ENCODE peak calls at places on chromosomes 13 and 19, in nine cellular contexts. V, G, Y, P, C, Q, B, S and K are unnamed samples. For H3K9me3 and H3K27me3, the result is how much of the 10 kb centered on the place peaks cover.

GRCh38 chr13:83498045-83498444 is 384.2 kb downstream of the SLITRK1 start:
- DNase-seq in V (no peak), G (no peak), Y (no peak), P (no peak), C (no peak), Q (no peak), B (no peak), S (no peak), K (no peak)

GRCh38 chr13:84630486-84630885 is 748.2 kb upstream of the SLITRK1 start:
- DNase-seq in V (no peak), G (no peak), Y (no peak), P (no peak), C (no peak), Q (no peak), B (no peak), S (no peak), K (no peak)

GRCh38 chr13:68152414-68152813 is 922.3 kb upstream of the PCDH9 start:
- DNase-seq in V (no peak), G (no peak), Y (no peak), P (no peak), C (no peak), Q (no peak), B (no peak), S (no peak), K (no peak)

GRCh38 chr13:60584976-60585375 is 188.0 kb downstream of the TDRD3 start:
- DNase-seq in V (no peak), G (no peak), Y (no peak), P (no peak), C (no peak), Q (no peak), B (no peak), S (no peak), K (no peak)

GRCh38 chr13:40401911-40402776 is 264.3 kb downstream of the FOXO1 start:
- DNase-seq in V (peak), G (peak), Y (no peak), P (no peak), C (peak), Q (peak), B (peak), S (peak), K (no peak)

GRCh38 chr19:3006075-3006767 is 22.9 kb downstream of the TLE2 start:
- DNase-seq in V (no peak), G (no peak), Y (no peak), P (no peak), C (no peak), Q (no peak), B (no peak), S (no peak), K (no peak)

GRCh38 chr13:46684287-46685001 is 112.5 kb downstream of the ESD start:
- DNase-seq in V (no peak), G (no peak), Y (peak), P (no peak), C (no peak), Q (no peak), B (peak), S (no peak), K (no peak)

GRCh38 chr13:43804461-43805070 is 17.8 kb upstream of the ENOX1 start:
- DNase-seq in V (peak), G (no peak), Y (peak), P (peak), C (peak), Q (no peak), B (peak), S (no peak), K (no peak)

GRCh38 chr13:99977912-99978780 is 3.4 kb upstream of the ZIC2 start:
- DNase-seq in V (no peak), G (no peak), Y (no peak), P (no peak), C (no peak), Q (no peak), B (no peak), S (no peak), K (no peak)

GRCh38 chr19:13430790-13431582 is 75.3 kb downstream of the CACNA1A start:
- DNase-seq in V (peak), G (no peak), Y (peak), P (peak), C (peak), Q (peak), B (peak), S (no peak), K (peak)

GRCh38 chr13:46520188-46520587 is 32.8 kb upstream of the LRCH1 start:
- DNase-seq in V (no peak), G (no peak), Y (no peak), P (no peak), C (no peak), Q (no peak), B (peak), S (no peak), K (no peak)

GRCh38 chr19:15467734-15468214 is 3.4 kb upstream of the RASAL3 start:
- DNase-seq in V (no peak), G (no peak), Y (no peak), P (no peak), C (no peak), Q (no peak), B (no peak), S (no peak), K (no peak)

GRCh38 chr13:23956106-23956505 is 58.8 kb upstream of the C1QTNF9B start:
- DNase-seq in V (peak), G (no peak), Y (no peak), P (no peak), C (no peak), Q (no peak), B (no peak), S (no peak), K (no peak)

GRCh38 chr13:46531953-46532352 is 21.0 kb upstream of the LRCH1 start:
- DNase-seq in V (no peak), G (no peak), Y (no peak), P (no peak), C (no peak), Q (no peak), B (no peak), S (no peak), K (no peak)

GRCh38 chr13:111879719-111880118 is 187.2 kb upstream of the SOX1 start:
- DNase-seq in V (no peak), G (no peak), Y (no peak), P (no peak), C (no peak), Q (no peak), B (no peak), S (no peak), K (no peak)

GRCh38 chr13:23901365-23901764 is 4.1 kb upstream of the C1QTNF9B start:
- DNase-seq in V (peak), G (no peak), Y (no peak), P (no peak), C (no peak), Q (no peak), B (peak), S (no peak), K (no peak)

DNA sequence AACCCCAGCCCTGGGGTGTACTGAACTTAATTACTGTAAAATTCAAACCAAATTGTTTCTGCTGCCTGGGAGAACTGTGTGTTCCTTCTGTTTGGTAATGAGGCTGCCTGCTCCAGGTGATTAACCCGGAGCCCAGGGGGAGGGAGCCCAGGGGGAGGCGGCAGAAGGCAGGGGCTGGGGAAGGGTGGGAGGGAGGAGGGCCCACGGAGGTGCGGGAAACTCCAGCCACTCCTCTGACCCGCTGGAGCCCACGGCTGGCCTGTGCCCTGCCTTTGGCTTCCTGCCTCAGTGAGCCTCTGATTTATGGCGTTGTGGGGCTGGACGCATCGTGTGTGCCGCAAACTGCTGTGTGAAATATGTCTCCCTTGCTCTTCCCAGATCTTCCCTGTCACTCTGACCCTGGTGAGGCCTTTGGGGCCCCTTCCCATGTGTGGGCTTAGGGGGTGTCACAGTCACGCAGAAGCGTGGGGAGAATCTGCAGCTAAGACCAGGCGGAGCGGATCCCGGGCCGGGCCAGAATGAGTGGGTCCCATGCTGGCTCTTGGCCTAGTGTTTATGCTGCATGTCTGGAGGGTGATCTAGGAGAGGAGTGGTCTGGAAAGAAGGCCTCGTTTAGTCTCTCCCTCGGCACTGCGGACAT is 122.8 kb downstream of the KDM4B start:
- DNase-seq in V (no peak), G (peak), Y (no peak), P (no peak), C (no peak), Q (peak), B (no peak), S (no peak), K (no peak)
- H3K4me3 ChIP-seq in V (no peak), G (no peak), Y (no peak), P (no peak), C (no peak), Q (no peak), B (no peak), S (peak), K (no peak)

DNA sequence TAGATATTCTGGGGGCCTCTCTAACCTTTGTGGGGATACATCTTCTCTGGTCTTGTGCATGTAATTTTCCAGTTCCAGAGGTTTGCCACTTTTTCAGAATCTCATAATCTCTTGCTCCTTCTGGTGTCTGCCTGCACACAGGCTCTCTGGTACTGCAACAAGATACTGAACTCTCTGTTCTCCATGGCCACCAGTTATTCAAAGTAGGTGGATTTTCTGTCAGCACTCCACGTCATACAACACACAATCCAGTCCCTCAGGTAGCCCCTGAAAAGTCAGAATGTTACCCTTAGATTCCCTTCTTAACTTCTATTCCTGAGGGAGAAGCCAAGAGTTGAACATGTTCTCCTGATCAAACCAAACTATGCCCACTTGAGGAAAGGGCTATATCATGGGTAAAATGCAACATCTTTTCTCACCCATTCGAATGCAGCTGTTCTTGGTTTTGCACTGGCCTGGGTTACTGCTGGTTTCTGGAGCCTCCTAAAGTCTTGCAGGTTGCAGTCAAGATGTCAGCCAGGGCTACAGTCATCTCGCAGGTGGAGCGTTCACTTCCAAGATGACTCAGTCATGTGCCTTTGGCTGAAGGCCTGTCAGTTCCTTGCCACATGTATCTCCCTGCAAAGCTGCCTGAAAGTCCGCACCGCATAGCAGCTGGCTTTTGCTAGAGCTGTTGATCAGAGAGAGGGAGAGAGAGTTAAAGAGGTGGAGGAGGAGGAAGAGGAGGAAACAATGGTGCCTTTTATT is 57.7 kb upstream of the TUBA3C start:
- DNase-seq in V (no peak), G (no peak), Y (no peak), P (no peak), C (no peak), Q (no peak), B (no peak), S (no peak), K (no peak)
- H3K9me3 ChIP-seq in V (under half), G (under half), Y (under half), P (under half), C (half or more), Q (under half), B (under half), S (under half), K (under half)

DNA sequence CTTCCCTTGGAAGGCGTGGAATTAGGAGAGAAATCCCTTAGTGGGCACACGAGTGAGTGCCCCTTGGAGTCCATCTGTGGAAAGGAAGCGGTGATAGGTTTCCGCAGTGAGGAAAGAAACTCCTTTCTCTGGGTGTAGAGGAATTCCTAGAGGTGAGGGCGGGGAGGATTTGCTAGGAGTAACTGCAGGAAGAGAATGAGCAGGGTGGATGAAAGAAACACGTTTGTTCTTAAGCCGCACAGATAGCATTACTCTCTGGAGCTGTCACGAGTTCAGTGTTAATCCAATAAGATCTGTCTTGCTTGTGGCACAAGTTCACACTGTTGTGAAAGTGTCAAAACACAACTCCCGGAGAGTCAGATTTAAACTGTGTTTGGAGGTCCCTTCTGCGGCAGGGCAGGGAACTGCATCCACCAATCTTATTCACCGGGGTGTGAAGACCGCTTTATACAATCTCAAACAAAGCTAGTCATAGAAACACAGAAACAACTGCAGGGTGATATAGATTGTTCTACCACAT is 1.2 kb downstream of the KL start:
- DNase-seq in V (peak), G (peak), Y (no peak), P (peak), C (no peak), Q (peak), B (peak), S (no peak), K (no peak)
- H3K27me3 ChIP-seq in V (half or more), G (under half), Y (half or more), P (under half), C (half or more), Q (under half), B (half or more), S (under half), K (under half)

GRCh38 chr19:49387936-49388372 is at the start of gene KASH5:
- DNase-seq in V (peak), G (peak), Y (no peak), P (no peak), C (no peak), Q (peak), B (peak), S (no peak), K (peak)
- H3K4me3 ChIP-seq in V (no peak), G (no peak), Y (no peak), P (peak), C (no peak), Q (peak), B (no peak), S (peak), K (no peak)

GRCh38 chr19:46587861-46588260 is 13.3 kb upstream of the CALM3 start:
- DNase-seq in V (no peak), G (no peak), Y (no peak), P (no peak), C (no peak), Q (no peak), B (no peak), S (no peak), K (no peak)
- H3K9me3 ChIP-seq in V (under half), G (under half), Y (under half), P (under half), C (under half), Q (under half), B (under half), S (under half), K (under half)

GRCh38 chr19:46232468-46232867 is 2.9 kb downstream of the IGFL1 start:
- DNase-seq in V (no peak), G (no peak), Y (no peak), P (no peak), C (no peak), Q (no peak), B (no peak), S (no peak), K (no peak)

GRCh38 chr19:46229442-46229841 is at the start of gene IGFL1:
- DNase-seq in V (no peak), G (no peak), Y (no peak), P (no peak), C (no peak), Q (no peak), B (no peak), S (no peak), K (no peak)

GRCh38 chr19:46232029-46232428 is 2.5 kb downstream of the IGFL1 start:
- DNase-seq in V (no peak), G (no peak), Y (no peak), P (no peak), C (no peak), Q (no peak), B (no peak), S (no peak), K (no peak)

DNA sequence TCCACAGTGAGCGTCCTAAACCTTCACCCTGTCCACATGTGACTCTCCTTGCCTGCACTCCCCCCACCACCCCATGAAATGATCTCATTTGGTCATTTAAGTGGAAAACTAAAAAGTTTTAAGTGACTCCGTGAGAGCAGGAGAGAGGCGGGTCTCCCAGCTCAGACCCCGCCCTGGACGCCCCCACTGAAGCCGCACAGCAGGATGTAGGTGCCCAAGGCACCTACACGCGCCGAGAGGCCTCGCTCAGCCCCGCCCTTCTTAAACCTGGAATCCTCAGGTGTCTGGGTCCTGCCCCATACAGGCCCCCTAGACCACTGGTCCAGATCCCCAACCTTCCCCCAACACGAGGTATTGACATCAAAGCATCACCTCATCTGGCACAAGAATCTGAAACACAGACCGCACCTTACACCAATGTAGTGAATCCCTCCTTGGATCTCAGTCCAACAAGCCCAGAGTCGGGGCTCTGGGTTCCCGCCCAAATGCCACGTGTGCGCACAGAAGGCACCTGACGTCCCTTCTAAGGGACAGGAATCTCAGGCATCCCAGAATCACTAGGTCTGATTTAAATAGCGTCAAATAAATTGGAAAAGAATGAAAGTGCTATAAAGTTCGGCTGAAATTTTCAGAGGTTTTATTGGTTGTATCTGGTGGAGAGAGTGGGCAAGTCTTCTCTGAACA is 3.5 kb downstream of the IGFL1 start:
- DNase-seq in V (no peak), G (no peak), Y (no peak), P (no peak), C (no peak), Q (no peak), B (no peak), S (no peak), K (no peak)
- H3K27me3 ChIP-seq in V (under half), G (under half), Y (under half), P (under half), C (under half), Q (under half), B (under half), S (under half), K (under half)

GRCh38 chr19:29483944-29484581 is 41.7 kb upstream of the VSTM2B start:
- DNase-seq in V (no peak), G (no peak), Y (no peak), P (no peak), C (no peak), Q (no peak), B (no peak), S (no peak), K (no peak)
- H3K4me3 ChIP-seq in V (no peak), G (no peak), Y (no peak), P (no peak), C (no peak), Q (no peak), B (no peak), S (no peak), K (no peak)

DNA sequence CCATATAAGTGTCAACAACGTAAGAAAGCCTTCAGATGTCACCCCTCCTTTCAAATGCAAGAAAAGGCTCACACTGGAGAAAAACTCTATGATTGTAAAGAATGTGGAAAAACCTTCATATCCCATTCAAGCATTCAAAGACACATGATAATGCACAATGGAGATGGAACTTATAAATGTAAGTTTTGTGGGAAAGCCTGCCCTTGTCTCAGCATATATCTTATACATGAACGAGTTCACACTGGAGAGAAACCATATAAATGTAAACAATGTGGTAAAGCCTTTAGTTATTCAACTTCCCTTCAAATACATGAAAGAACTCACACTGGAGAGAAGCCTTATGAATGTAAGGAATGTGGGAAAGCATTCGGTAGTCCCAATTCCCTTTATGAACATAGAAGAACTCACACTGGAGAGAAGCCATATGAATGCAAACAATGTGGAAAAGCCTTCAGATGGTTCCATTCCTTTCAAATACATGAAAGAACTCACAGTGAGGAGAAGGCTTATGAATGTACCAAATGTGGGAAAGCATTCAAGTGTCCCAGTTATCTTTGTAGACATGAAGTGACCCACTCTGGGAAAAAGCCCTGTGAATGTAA is 11.1 kb downstream of the ZNF844 start:
- DNase-seq in V (no peak), G (no peak), Y (no peak), P (no peak), C (no peak), Q (no peak), B (no peak), S (no peak), K (no peak)
- H3K9me3 ChIP-seq in V (half or more), G (under half), Y (under half), P (half or more), C (half or more), Q (half or more), B (under half), S (half or more), K (under half)

GRCh38 chr19:10288662-10289166 is 1.0 kb upstream of the ICAM5 start:
- DNase-seq in V (peak), G (no peak), Y (no peak), P (no peak), C (no peak), Q (no peak), B (no peak), S (no peak), K (no peak)
- H3K27me3 ChIP-seq in V (under half), G (under half), Y (under half), P (under half), C (under half), Q (under half), B (under half), S (under half), K (half or more)